ENCODE peak calls at places on chromosomes 6 and 20, in five cellular contexts. One of them, this sample, is unnamed.

GRCh38 chr6:145548941-145549652 is 186.2 kb downstream of the EPM2A start:
- DNase-seq in HFF-Myc: no peak
- DNase-seq in glutamatergic neuron: no peak
- DNase-seq in mammary epithelial cell: no peak
- DNase-seq in progenitor cell of endocrine pancreas: no peak
- DNase-seq in this sample: no peak

GRCh38 chr6:69796081-69796626 is 656 bp downstream of the LMBRD1 start:
- DNase-seq in HFF-Myc: no peak
- DNase-seq in glutamatergic neuron: no peak
- DNase-seq in mammary epithelial cell: peak
- DNase-seq in progenitor cell of endocrine pancreas: no peak
- DNase-seq in this sample: peak

GRCh38 chr6:44682280-44682679 is 294.8 kb downstream of the CDC5L start:
- DNase-seq in HFF-Myc: no peak
- DNase-seq in glutamatergic neuron: no peak
- DNase-seq in mammary epithelial cell: no peak
- DNase-seq in progenitor cell of endocrine pancreas: no peak
- DNase-seq in this sample: no peak

GRCh38 chr20:47338131-47338628 is 18.3 kb downstream of the ZMYND8 start:
- DNase-seq in HFF-Myc: no peak
- DNase-seq in glutamatergic neuron: no peak
- DNase-seq in mammary epithelial cell: no peak
- DNase-seq in progenitor cell of endocrine pancreas: no peak
- DNase-seq in this sample: no peak

GRCh38 chr6:90131091-90131490 is 165.6 kb downstream of the BACH2 start:
- DNase-seq in HFF-Myc: no peak
- DNase-seq in glutamatergic neuron: no peak
- DNase-seq in mammary epithelial cell: no peak
- DNase-seq in progenitor cell of endocrine pancreas: no peak
- DNase-seq in this sample: no peak

GRCh38 chr20:22825546-22825945 is 209.6 kb upstream of the SSTR4 start:
- DNase-seq in HFF-Myc: no peak
- DNase-seq in glutamatergic neuron: no peak
- DNase-seq in mammary epithelial cell: no peak
- DNase-seq in progenitor cell of endocrine pancreas: no peak
- DNase-seq in this sample: no peak

GRCh38 chr6:111552999-111553398 is 52.7 kb downstream of the TRAF3IP2 start:
- DNase-seq in HFF-Myc: no peak
- DNase-seq in glutamatergic neuron: no peak
- DNase-seq in mammary epithelial cell: no peak
- DNase-seq in progenitor cell of endocrine pancreas: no peak
- DNase-seq in this sample: no peak

GRCh38 chr6:163346529-163346961 is 68.0 kb upstream of the QKI start:
- DNase-seq in HFF-Myc: no peak
- DNase-seq in glutamatergic neuron: no peak
- DNase-seq in mammary epithelial cell: no peak
- DNase-seq in progenitor cell of endocrine pancreas: no peak
- DNase-seq in this sample: no peak

GRCh38 chr6:107600936-107601335 is 111.0 kb downstream of the SOBP start:
- DNase-seq in HFF-Myc: no peak
- DNase-seq in glutamatergic neuron: no peak
- DNase-seq in mammary epithelial cell: peak
- DNase-seq in progenitor cell of endocrine pancreas: no peak
- DNase-seq in this sample: no peak

GRCh38 chr6:48962041-48962440 is 501.0 kb downstream of the MMUT start:
- DNase-seq in HFF-Myc: no peak
- DNase-seq in glutamatergic neuron: no peak
- DNase-seq in mammary epithelial cell: no peak
- DNase-seq in progenitor cell of endocrine pancreas: no peak
- DNase-seq in this sample: no peak

GRCh38 chr6:18742406-18742805 is 355.3 kb downstream of the RNF144B start:
- DNase-seq in HFF-Myc: no peak
- DNase-seq in glutamatergic neuron: no peak
- DNase-seq in mammary epithelial cell: peak
- DNase-seq in progenitor cell of endocrine pancreas: no peak
- DNase-seq in this sample: no peak

GRCh38 chr20:37406010-37406998 is 60.4 kb downstream of the SRC start:
- DNase-seq in HFF-Myc: no peak
- DNase-seq in glutamatergic neuron: no peak
- DNase-seq in mammary epithelial cell: peak
- DNase-seq in progenitor cell of endocrine pancreas: no peak
- DNase-seq in this sample: no peak

GRCh38 chr20:9617940-9618339 is 103.5 kb downstream of the LAMP5 start:
- DNase-seq in HFF-Myc: no peak
- DNase-seq in glutamatergic neuron: peak
- DNase-seq in mammary epithelial cell: peak
- DNase-seq in progenitor cell of endocrine pancreas: no peak
- DNase-seq in this sample: no peak

GRCh38 chr6:82205793-82206425 is 41.6 kb downstream of the IBTK start:
- DNase-seq in HFF-Myc: no peak
- DNase-seq in glutamatergic neuron: no peak
- DNase-seq in mammary epithelial cell: no peak
- DNase-seq in progenitor cell of endocrine pancreas: no peak
- DNase-seq in this sample: no peak

GRCh38 chr6:79597155-79597554 is 34.0 kb upstream of the SH3BGRL2 start:
- DNase-seq in HFF-Myc: no peak
- DNase-seq in glutamatergic neuron: no peak
- DNase-seq in mammary epithelial cell: no peak
- DNase-seq in progenitor cell of endocrine pancreas: no peak
- DNase-seq in this sample: no peak

GRCh38 chr6:16345449-16346330 is 107.3 kb downstream of the GMPR start:
- DNase-seq in HFF-Myc: peak
- DNase-seq in glutamatergic neuron: no peak
- DNase-seq in mammary epithelial cell: peak
- DNase-seq in progenitor cell of endocrine pancreas: no peak
- DNase-seq in this sample: no peak

GRCh38 chr6:169380493-169380892 is 126.8 kb upstream of the THBS2 start:
- DNase-seq in HFF-Myc: no peak
- DNase-seq in glutamatergic neuron: no peak
- DNase-seq in mammary epithelial cell: no peak
- DNase-seq in progenitor cell of endocrine pancreas: no peak
- DNase-seq in this sample: no peak

GRCh38 chr6:117232191-117232590 is 33.2 kb upstream of the VGLL2 start:
- DNase-seq in HFF-Myc: no peak
- DNase-seq in glutamatergic neuron: no peak
- DNase-seq in mammary epithelial cell: peak
- DNase-seq in progenitor cell of endocrine pancreas: no peak
- DNase-seq in this sample: no peak

GRCh38 chr6:23330632-23331031 is 761.3 kb downstream of the HDGFL1 start:
- DNase-seq in HFF-Myc: no peak
- DNase-seq in glutamatergic neuron: no peak
- DNase-seq in mammary epithelial cell: no peak
- DNase-seq in progenitor cell of endocrine pancreas: no peak
- DNase-seq in this sample: no peak

GRCh38 chr6:7542878-7543394 is 1.5 kb downstream of the DSP start:
- DNase-seq in HFF-Myc: no peak
- DNase-seq in glutamatergic neuron: peak
- DNase-seq in mammary epithelial cell: peak
- DNase-seq in progenitor cell of endocrine pancreas: peak
- DNase-seq in this sample: no peak

GRCh38 chr6:2848851-2849250 is 7.2 kb upstream of the SERPINB1 start:
- DNase-seq in HFF-Myc: no peak
- DNase-seq in glutamatergic neuron: no peak
- DNase-seq in mammary epithelial cell: no peak
- DNase-seq in progenitor cell of endocrine pancreas: no peak
- DNase-seq in this sample: no peak

GRCh38 chr6:156269751-156270369 is 507.3 kb upstream of the ARID1B start:
- DNase-seq in HFF-Myc: no peak
- DNase-seq in glutamatergic neuron: no peak
- DNase-seq in mammary epithelial cell: no peak
- DNase-seq in progenitor cell of endocrine pancreas: no peak
- DNase-seq in this sample: no peak

GRCh38 chr20:47357296-47358051 is 975 bp upstream of the ZMYND8 start:
- DNase-seq in HFF-Myc: peak
- DNase-seq in glutamatergic neuron: peak
- DNase-seq in mammary epithelial cell: peak
- DNase-seq in progenitor cell of endocrine pancreas: peak
- DNase-seq in this sample: peak

GRCh38 chr6:122184260-122184934 is 215.1 kb upstream of the HSF2 start:
- DNase-seq in HFF-Myc: no peak
- DNase-seq in glutamatergic neuron: no peak
- DNase-seq in mammary epithelial cell: peak
- DNase-seq in progenitor cell of endocrine pancreas: no peak
- DNase-seq in this sample: no peak

GRCh38 chr20:7492257-7492656 is 448.0 kb downstream of the HAO1 start:
- DNase-seq in HFF-Myc: no peak
- DNase-seq in glutamatergic neuron: no peak
- DNase-seq in mammary epithelial cell: no peak
- DNase-seq in progenitor cell of endocrine pancreas: no peak
- DNase-seq in this sample: no peak

GRCh38 chr6:27178001-27178730 is 69.3 kb upstream of the PRSS16 start:
- DNase-seq in HFF-Myc: peak
- DNase-seq in glutamatergic neuron: peak
- DNase-seq in mammary epithelial cell: peak
- DNase-seq in progenitor cell of endocrine pancreas: peak
- DNase-seq in this sample: peak

GRCh38 chr20:18989736-18990474 is 176.3 kb downstream of the SCP2D1 start:
- DNase-seq in HFF-Myc: no peak
- DNase-seq in glutamatergic neuron: no peak
- DNase-seq in mammary epithelial cell: no peak
- DNase-seq in progenitor cell of endocrine pancreas: no peak
- DNase-seq in this sample: no peak

GRCh38 chr20:31718952-31719643 is 3.6 kb downstream of the BCL2L1 start:
- DNase-seq in HFF-Myc: no peak
- DNase-seq in glutamatergic neuron: no peak
- DNase-seq in mammary epithelial cell: peak
- DNase-seq in progenitor cell of endocrine pancreas: no peak
- DNase-seq in this sample: no peak

GRCh38 chr6:136288566-136289326 is 900 bp downstream of the BCLAF1 start:
- DNase-seq in HFF-Myc: peak
- DNase-seq in glutamatergic neuron: peak
- DNase-seq in mammary epithelial cell: peak
- DNase-seq in progenitor cell of endocrine pancreas: peak
- DNase-seq in this sample: peak
- TF ChIP-seq CTCF in HFF-Myc: no peak
- TF ChIP-seq CTCF in glutamatergic neuron: peak
- TF ChIP-seq CTCF in mammary epithelial cell: no peak
- TF ChIP-seq CTCF in progenitor cell of endocrine pancreas: peak
- TF ChIP-seq CTCF in this sample: peak

DNA sequence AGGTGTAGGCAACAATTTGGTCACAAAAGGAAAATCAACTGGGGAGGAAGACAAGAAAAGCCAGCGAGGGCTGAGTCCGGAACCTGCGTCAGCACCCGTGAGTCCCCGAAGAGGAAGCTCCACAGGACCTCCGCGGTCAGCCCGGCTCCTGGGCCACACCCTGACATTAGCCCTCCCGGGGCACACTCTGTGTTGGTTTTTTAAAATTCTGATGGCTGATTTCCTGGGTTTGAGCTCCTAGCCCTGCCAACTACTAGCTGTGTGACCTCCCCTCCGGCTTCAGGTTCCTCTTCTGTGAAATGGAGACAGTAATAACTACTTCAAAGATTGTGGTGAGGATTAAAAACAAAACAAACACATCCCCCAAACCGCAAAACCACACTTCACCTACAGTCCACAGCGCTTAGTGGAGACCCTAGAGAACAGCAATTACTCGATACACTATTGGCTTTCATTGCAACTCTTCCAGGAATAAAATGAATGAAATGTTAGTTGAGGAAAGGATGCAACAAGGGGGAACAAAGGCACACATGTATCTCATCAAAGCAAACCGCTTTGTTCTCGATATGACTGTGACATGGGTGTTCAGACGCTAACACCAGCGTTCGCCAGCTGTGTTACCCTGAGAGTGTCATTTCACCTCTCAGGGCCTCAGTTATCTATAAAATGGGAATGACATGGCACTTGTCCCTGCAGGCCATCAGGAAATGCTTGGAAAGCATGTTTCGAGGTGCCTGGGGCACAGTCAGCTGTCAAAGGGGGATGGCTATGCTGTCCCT is 984 bp downstream of the ZBP1 start:
- DNase-seq in HFF-Myc: no peak
- DNase-seq in glutamatergic neuron: no peak
- DNase-seq in mammary epithelial cell: no peak
- DNase-seq in progenitor cell of endocrine pancreas: no peak
- DNase-seq in this sample: peak
- TF ChIP-seq CTCF in HFF-Myc: no peak
- TF ChIP-seq CTCF in glutamatergic neuron: no peak
- TF ChIP-seq CTCF in mammary epithelial cell: no peak
- TF ChIP-seq CTCF in progenitor cell of endocrine pancreas: no peak
- TF ChIP-seq CTCF in this sample: no peak

GRCh38 chr20:43238833-43239232 is 49.1 kb upstream of the PTPRT start:
- DNase-seq in HFF-Myc: no peak
- DNase-seq in glutamatergic neuron: no peak
- DNase-seq in mammary epithelial cell: no peak
- DNase-seq in progenitor cell of endocrine pancreas: no peak
- DNase-seq in this sample: no peak
- TF ChIP-seq CTCF in HFF-Myc: no peak
- TF ChIP-seq CTCF in glutamatergic neuron: no peak
- TF ChIP-seq CTCF in mammary epithelial cell: no peak
- TF ChIP-seq CTCF in progenitor cell of endocrine pancreas: no peak
- TF ChIP-seq CTCF in this sample: no peak

GRCh38 chr6:8705435-8706020 is 270.2 kb upstream of the SLC35B3 start:
- DNase-seq in HFF-Myc: no peak
- DNase-seq in glutamatergic neuron: no peak
- DNase-seq in mammary epithelial cell: no peak
- DNase-seq in progenitor cell of endocrine pancreas: no peak
- DNase-seq in this sample: no peak

GRCh38 chr6:8710668-8711431 is 275.5 kb upstream of the SLC35B3 start:
- DNase-seq in HFF-Myc: no peak
- DNase-seq in glutamatergic neuron: no peak
- DNase-seq in mammary epithelial cell: no peak
- DNase-seq in progenitor cell of endocrine pancreas: no peak
- DNase-seq in this sample: no peak

GRCh38 chr6:8703059-8703458 is 267.7 kb upstream of the SLC35B3 start:
- DNase-seq in HFF-Myc: no peak
- DNase-seq in glutamatergic neuron: no peak
- DNase-seq in mammary epithelial cell: no peak
- DNase-seq in progenitor cell of endocrine pancreas: no peak
- DNase-seq in this sample: no peak

GRCh38 chr6:8707369-8707768 is 272.0 kb upstream of the SLC35B3 start:
- DNase-seq in HFF-Myc: no peak
- DNase-seq in glutamatergic neuron: no peak
- DNase-seq in mammary epithelial cell: no peak
- DNase-seq in progenitor cell of endocrine pancreas: no peak
- DNase-seq in this sample: no peak

DNA sequence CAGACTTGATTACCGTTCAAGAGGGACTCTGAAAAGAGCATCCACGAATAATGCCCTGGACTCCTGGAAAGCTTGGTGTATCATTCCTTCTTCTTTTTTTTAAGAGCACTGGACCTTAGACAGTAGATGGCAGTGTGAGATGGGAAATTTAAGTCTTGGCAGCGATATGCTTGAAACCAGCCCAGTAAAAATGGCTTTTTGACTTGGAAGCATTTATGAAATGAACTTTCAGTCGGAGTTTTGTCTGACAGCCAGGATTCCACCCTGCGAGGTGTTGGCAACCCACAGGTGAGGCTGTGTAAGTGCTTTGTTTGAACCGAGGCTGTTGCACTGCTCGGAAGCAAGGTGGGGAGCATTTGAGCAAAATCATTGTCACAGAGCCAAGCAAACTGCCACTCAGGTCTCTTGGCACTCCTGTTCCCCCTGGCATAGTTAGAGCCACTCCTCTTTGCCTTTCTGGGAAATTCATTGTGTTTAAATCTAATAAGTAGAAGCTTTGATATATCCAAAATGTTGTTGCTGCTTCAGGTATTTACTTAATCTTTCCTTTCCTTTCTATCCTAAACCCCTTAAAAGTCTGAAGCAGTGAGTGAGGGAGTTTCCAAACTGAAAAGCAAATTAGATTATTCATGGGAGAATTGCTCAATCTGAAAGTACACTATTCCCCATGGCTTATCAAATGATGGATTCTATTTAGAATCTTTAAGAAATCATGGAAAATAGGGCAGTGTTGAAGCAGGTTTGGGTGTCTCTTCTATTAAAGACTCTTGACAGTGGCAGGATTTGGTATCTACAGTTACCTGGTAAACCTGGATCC is 272.8 kb upstream of the SLC35B3 start:
- DNase-seq in HFF-Myc: peak
- DNase-seq in glutamatergic neuron: no peak
- DNase-seq in mammary epithelial cell: peak
- DNase-seq in progenitor cell of endocrine pancreas: no peak
- DNase-seq in this sample: no peak
- TF ChIP-seq CTCF in HFF-Myc: peak
- TF ChIP-seq CTCF in glutamatergic neuron: no peak
- TF ChIP-seq CTCF in mammary epithelial cell: peak
- TF ChIP-seq CTCF in progenitor cell of endocrine pancreas: peak
- TF ChIP-seq CTCF in this sample: no peak

This sample was measured in natural killer cell.